ENCODE peak calls at places on chromosomes 11 and 22, in eight cellular contexts. One of them, this sample, is unnamed.

GRCh38 chr11:90288207-90288821 is 65.5 kb upstream of the CHORDC1 start:
- DNase-seq in HEK293T: peak; percentile 36
- DNase-seq in cardiac fibroblast: peak; percentile 31
- DNase-seq in T follicular helper cell: no peak
- DNase-seq in EH: peak; percentile 2
- DNase-seq in right atrium auricular region: no peak
- DNase-seq in memory B cell: no peak
- DNase-seq in activated T-cell treated with anti-CD3 and anti-CD28 coated beads for 48 hours: no peak
- DNase-seq in this sample: no peak

GRCh38 chr11:134846776-134847722 is 435.0 kb upstream of the B3GAT1 start:
- DNase-seq in HEK293T: no peak
- DNase-seq in cardiac fibroblast: no peak
- DNase-seq in EH: no peak
- DNase-seq in memory B cell: no peak
- DNase-seq in right atrium auricular region: peak; percentile 18
- DNase-seq in activated T-cell treated with anti-CD3 and anti-CD28 coated beads for 48 hours: no peak
- DNase-seq in T follicular helper cell: no peak
- DNase-seq in this sample: no peak

GRCh38 chr22:47888807-47889206 is 1126.4 kb downstream of the TBC1D22A start:
- DNase-seq in T follicular helper cell: no peak
- DNase-seq in memory B cell: no peak
- DNase-seq in activated T-cell treated with anti-CD3 and anti-CD28 coated beads for 48 hours: no peak
- DNase-seq in right atrium auricular region: no peak
- DNase-seq in HEK293T: no peak
- DNase-seq in EH: no peak
- DNase-seq in cardiac fibroblast: no peak
- DNase-seq in this sample: no peak

GRCh38 chr11:71442123-71442522 is 6.1 kb downstream of the DHCR7 start:
- DNase-seq in memory B cell: no peak
- DNase-seq in activated T-cell treated with anti-CD3 and anti-CD28 coated beads for 48 hours: no peak
- DNase-seq in EH: no peak
- DNase-seq in right atrium auricular region: no peak
- DNase-seq in T follicular helper cell: no peak
- DNase-seq in cardiac fibroblast: no peak
- DNase-seq in HEK293T: no peak
- DNase-seq in this sample: no peak

GRCh38 chr22:48380016-48380665 is 1447.5 kb downstream of the BRD1 start:
- DNase-seq in memory B cell: no peak
- DNase-seq in activated T-cell treated with anti-CD3 and anti-CD28 coated beads for 48 hours: no peak
- DNase-seq in T follicular helper cell: no peak
- DNase-seq in right atrium auricular region: no peak
- DNase-seq in cardiac fibroblast: no peak
- DNase-seq in HEK293T: no peak
- DNase-seq in EH: no peak
- DNase-seq in this sample: no peak

GRCh38 chr22:19287076-19287724 is 4.3 kb downstream of the CLTCL1 start:
- DNase-seq in activated T-cell treated with anti-CD3 and anti-CD28 coated beads for 48 hours: no peak
- DNase-seq in T follicular helper cell: no peak
- DNase-seq in cardiac fibroblast: peak; percentile 72
- DNase-seq in memory B cell: no peak
- DNase-seq in EH: peak; percentile 62
- DNase-seq in HEK293T: no peak
- DNase-seq in right atrium auricular region: no peak
- DNase-seq in this sample: no peak

GRCh38 chr11:34180045-34180813 is 74.8 kb downstream of the NAT10 start:
- DNase-seq in EH: no peak
- DNase-seq in right atrium auricular region: no peak
- DNase-seq in memory B cell: no peak
- DNase-seq in cardiac fibroblast: no peak
- DNase-seq in T follicular helper cell: no peak
- DNase-seq in activated T-cell treated with anti-CD3 and anti-CD28 coated beads for 48 hours: no peak
- DNase-seq in HEK293T: no peak
- DNase-seq in this sample: peak; percentile 20

GRCh38 chr11:70497536-70498075 is 99.3 kb downstream of the CTTN start:
- DNase-seq in activated T-cell treated with anti-CD3 and anti-CD28 coated beads for 48 hours: no peak
- DNase-seq in memory B cell: no peak
- DNase-seq in T follicular helper cell: no peak
- DNase-seq in cardiac fibroblast: no peak
- DNase-seq in right atrium auricular region: no peak
- DNase-seq in EH: no peak
- DNase-seq in HEK293T: no peak
- DNase-seq in this sample: no peak

GRCh38 chr11:73383249-73384126 is 7.3 kb downstream of the RELT start:
- DNase-seq in memory B cell: no peak
- DNase-seq in EH: no peak
- DNase-seq in T follicular helper cell: no peak
- DNase-seq in activated T-cell treated with anti-CD3 and anti-CD28 coated beads for 48 hours: no peak
- DNase-seq in cardiac fibroblast: no peak
- DNase-seq in HEK293T: no peak
- DNase-seq in right atrium auricular region: no peak
- DNase-seq in this sample: no peak

GRCh38 chr22:44549701-44550100 is 51.7 kb upstream of the RTL6 start:
- DNase-seq in cardiac fibroblast: no peak
- DNase-seq in HEK293T: no peak
- DNase-seq in memory B cell: no peak
- DNase-seq in right atrium auricular region: no peak
- DNase-seq in EH: no peak
- DNase-seq in activated T-cell treated with anti-CD3 and anti-CD28 coated beads for 48 hours: no peak
- DNase-seq in T follicular helper cell: no peak
- DNase-seq in this sample: no peak

GRCh38 chr11:121550247-121551132 is 97.7 kb upstream of the SORL1-AS1 start:
- DNase-seq in EH: no peak
- DNase-seq in T follicular helper cell: no peak
- DNase-seq in HEK293T: no peak
- DNase-seq in memory B cell: no peak
- DNase-seq in cardiac fibroblast: no peak
- DNase-seq in activated T-cell treated with anti-CD3 and anti-CD28 coated beads for 48 hours: no peak
- DNase-seq in right atrium auricular region: peak; percentile 40
- DNase-seq in this sample: no peak

GRCh38 chr22:38766076-38766777 is 10.4 kb upstream of the SUN2 start:
- DNase-seq in right atrium auricular region: no peak
- DNase-seq in T follicular helper cell: peak; percentile 27
- DNase-seq in cardiac fibroblast: peak; percentile 79
- DNase-seq in EH: peak; percentile 65
- DNase-seq in memory B cell: no peak
- DNase-seq in HEK293T: peak; percentile 81
- DNase-seq in activated T-cell treated with anti-CD3 and anti-CD28 coated beads for 48 hours: no peak
- DNase-seq in this sample: no peak

GRCh38 chr11:103024086-103024485 is 67.9 kb downstream of the DCUN1D5 start:
- DNase-seq in right atrium auricular region: no peak
- DNase-seq in memory B cell: no peak
- DNase-seq in cardiac fibroblast: no peak
- DNase-seq in activated T-cell treated with anti-CD3 and anti-CD28 coated beads for 48 hours: no peak
- DNase-seq in EH: peak; percentile 28
- DNase-seq in HEK293T: no peak
- DNase-seq in T follicular helper cell: no peak
- DNase-seq in this sample: no peak

GRCh38 chr11:68447015-68447801 is 13.3 kb upstream of the PPP6R3 start:
- DNase-seq in HEK293T: peak; percentile 86
- DNase-seq in right atrium auricular region: no peak
- DNase-seq in cardiac fibroblast: peak; percentile 75
- DNase-seq in T follicular helper cell: peak; percentile 66
- DNase-seq in activated T-cell treated with anti-CD3 and anti-CD28 coated beads for 48 hours: peak; percentile 69
- DNase-seq in memory B cell: peak; percentile 82
- DNase-seq in EH: peak; percentile 71
- DNase-seq in this sample: peak; percentile 60

GRCh38 chr11:113202431-113202830 is 112.0 kb upstream of the TTC12 start:
- DNase-seq in T follicular helper cell: no peak
- DNase-seq in cardiac fibroblast: peak; percentile 13
- DNase-seq in EH: peak; percentile 14
- DNase-seq in HEK293T: no peak
- DNase-seq in activated T-cell treated with anti-CD3 and anti-CD28 coated beads for 48 hours: no peak
- DNase-seq in memory B cell: no peak
- DNase-seq in right atrium auricular region: no peak
- DNase-seq in this sample: no peak

GRCh38 chr11:61507962-61508824 is at the start of gene LRRC10B:
- DNase-seq in right atrium auricular region: no peak
- DNase-seq in cardiac fibroblast: no peak
- DNase-seq in HEK293T: peak; percentile 78
- DNase-seq in T follicular helper cell: no peak
- DNase-seq in activated T-cell treated with anti-CD3 and anti-CD28 coated beads for 48 hours: peak; percentile 38
- DNase-seq in memory B cell: no peak
- DNase-seq in EH: peak; percentile 19
- DNase-seq in this sample: peak; percentile 34

GRCh38 chr11:18934195-18934808 is 4.9 kb downstream of the MRGPRX1 start:
- DNase-seq in cardiac fibroblast: no peak
- DNase-seq in right atrium auricular region: no peak
- DNase-seq in EH: no peak
- DNase-seq in activated T-cell treated with anti-CD3 and anti-CD28 coated beads for 48 hours: no peak
- DNase-seq in T follicular helper cell: no peak
- DNase-seq in memory B cell: no peak
- DNase-seq in HEK293T: no peak
- DNase-seq in this sample: no peak

GRCh38 chr22:39132281-39132680 is 20.2 kb downstream of the CBX7 start:
- DNase-seq in right atrium auricular region: no peak
- DNase-seq in cardiac fibroblast: no peak
- DNase-seq in HEK293T: no peak
- DNase-seq in EH: no peak
- DNase-seq in activated T-cell treated with anti-CD3 and anti-CD28 coated beads for 48 hours: no peak
- DNase-seq in memory B cell: no peak
- DNase-seq in T follicular helper cell: no peak
- DNase-seq in this sample: no peak

GRCh38 chr11:114134870-114135269 is 75.4 kb downstream of the ZBTB16 start:
- DNase-seq in right atrium auricular region: no peak
- DNase-seq in cardiac fibroblast: peak; percentile 98
- DNase-seq in activated T-cell treated with anti-CD3 and anti-CD28 coated beads for 48 hours: no peak
- DNase-seq in T follicular helper cell: no peak
- DNase-seq in HEK293T: no peak
- DNase-seq in EH: peak; percentile 91
- DNase-seq in memory B cell: no peak
- DNase-seq in this sample: no peak

GRCh38 chr11:62747475-62748160 is 6.3 kb downstream of the ZBTB3 start:
- DNase-seq in T follicular helper cell: no peak
- DNase-seq in cardiac fibroblast: no peak
- DNase-seq in activated T-cell treated with anti-CD3 and anti-CD28 coated beads for 48 hours: no peak
- DNase-seq in right atrium auricular region: no peak
- DNase-seq in EH: no peak
- DNase-seq in memory B cell: no peak
- DNase-seq in HEK293T: no peak
- DNase-seq in this sample: no peak

GRCh38 chr11:114972105-114972504 is 293.8 kb downstream of the NXPE2 start:
- DNase-seq in cardiac fibroblast: no peak
- DNase-seq in HEK293T: no peak
- DNase-seq in right atrium auricular region: no peak
- DNase-seq in EH: no peak
- DNase-seq in activated T-cell treated with anti-CD3 and anti-CD28 coated beads for 48 hours: no peak
- DNase-seq in T follicular helper cell: no peak
- DNase-seq in memory B cell: no peak
- DNase-seq in this sample: no peak

GRCh38 chr11:64165482-64165841 is 451 bp downstream of the MACROD1 start:
- DNase-seq in memory B cell: no peak
- DNase-seq in activated T-cell treated with anti-CD3 and anti-CD28 coated beads for 48 hours: no peak
- DNase-seq in EH: peak; percentile 23
- DNase-seq in cardiac fibroblast: no peak
- DNase-seq in T follicular helper cell: no peak
- DNase-seq in right atrium auricular region: no peak
- DNase-seq in HEK293T: peak; percentile 20
- DNase-seq in this sample: no peak

GRCh38 chr11:112529071-112529470 is 268.4 kb upstream of the PLET1 start:
- DNase-seq in HEK293T: no peak
- DNase-seq in T follicular helper cell: no peak
- DNase-seq in activated T-cell treated with anti-CD3 and anti-CD28 coated beads for 48 hours: no peak
- DNase-seq in right atrium auricular region: no peak
- DNase-seq in EH: no peak
- DNase-seq in cardiac fibroblast: no peak
- DNase-seq in memory B cell: no peak
- DNase-seq in this sample: no peak

GRCh38 chr11:112469376-112469775 is 208.7 kb upstream of the PLET1 start:
- DNase-seq in EH: no peak
- DNase-seq in cardiac fibroblast: no peak
- DNase-seq in HEK293T: no peak
- DNase-seq in T follicular helper cell: no peak
- DNase-seq in right atrium auricular region: no peak
- DNase-seq in activated T-cell treated with anti-CD3 and anti-CD28 coated beads for 48 hours: no peak
- DNase-seq in memory B cell: no peak
- DNase-seq in this sample: no peak

GRCh38 chr22:19648419-19648929 is 65.8 kb upstream of the SEPTIN5 start:
- DNase-seq in EH: peak; percentile 21
- DNase-seq in memory B cell: no peak
- DNase-seq in T follicular helper cell: no peak
- DNase-seq in right atrium auricular region: no peak
- DNase-seq in cardiac fibroblast: peak; percentile 11
- DNase-seq in HEK293T: no peak
- DNase-seq in activated T-cell treated with anti-CD3 and anti-CD28 coated beads for 48 hours: no peak
- DNase-seq in this sample: no peak

GRCh38 chr11:21933095-21933494 is 259.8 kb upstream of the ANO5 start:
- DNase-seq in T follicular helper cell: no peak
- DNase-seq in right atrium auricular region: no peak
- DNase-seq in memory B cell: no peak
- DNase-seq in HEK293T: no peak
- DNase-seq in cardiac fibroblast: peak; percentile 8
- DNase-seq in EH: no peak
- DNase-seq in activated T-cell treated with anti-CD3 and anti-CD28 coated beads for 48 hours: no peak
- DNase-seq in this sample: no peak

GRCh38 chr11:65791719-65792213 is 4.9 kb downstream of the OVOL1 start:
- DNase-seq in cardiac fibroblast: no peak
- DNase-seq in T follicular helper cell: no peak
- DNase-seq in right atrium auricular region: no peak
- DNase-seq in memory B cell: no peak
- DNase-seq in EH: peak; percentile 49
- DNase-seq in activated T-cell treated with anti-CD3 and anti-CD28 coated beads for 48 hours: peak; percentile 60
- DNase-seq in HEK293T: no peak
- DNase-seq in this sample: peak; percentile 83

GRCh38 chr11:45617886-45618601 is 47.4 kb downstream of the CHST1 start:
- DNase-seq in T follicular helper cell: no peak
- DNase-seq in activated T-cell treated with anti-CD3 and anti-CD28 coated beads for 48 hours: no peak
- DNase-seq in HEK293T: no peak
- DNase-seq in right atrium auricular region: no peak
- DNase-seq in EH: no peak
- DNase-seq in cardiac fibroblast: peak; percentile 11
- DNase-seq in memory B cell: no peak
- DNase-seq in this sample: no peak

GRCh38 chr11:2732261-2732939 is 32.6 kb upstream of the KCNQ1OT1 start:
- DNase-seq in memory B cell: no peak
- DNase-seq in activated T-cell treated with anti-CD3 and anti-CD28 coated beads for 48 hours: no peak
- DNase-seq in HEK293T: no peak
- DNase-seq in right atrium auricular region: no peak
- DNase-seq in EH: no peak
- DNase-seq in cardiac fibroblast: no peak
- DNase-seq in T follicular helper cell: no peak
- DNase-seq in this sample: no peak

GRCh38 chr22:34993548-34993947 is 72.4 kb upstream of the ISX start:
- DNase-seq in T follicular helper cell: no peak
- DNase-seq in EH: peak; percentile 49
- DNase-seq in cardiac fibroblast: no peak
- DNase-seq in memory B cell: no peak
- DNase-seq in activated T-cell treated with anti-CD3 and anti-CD28 coated beads for 48 hours: no peak
- DNase-seq in HEK293T: no peak
- DNase-seq in right atrium auricular region: no peak
- DNase-seq in this sample: no peak

GRCh38 chr11:73072935-73073481 is 69.1 kb downstream of the FCHSD2 start:
- DNase-seq in cardiac fibroblast: peak; percentile 63
- DNase-seq in HEK293T: no peak
- DNase-seq in EH: peak; percentile 37
- DNase-seq in right atrium auricular region: no peak
- DNase-seq in T follicular helper cell: no peak
- DNase-seq in memory B cell: no peak
- DNase-seq in activated T-cell treated with anti-CD3 and anti-CD28 coated beads for 48 hours: no peak
- DNase-seq in this sample: no peak